ENCODE peak calls at places on chromosome 11, in four cellular contexts. One of them, this sample, is unnamed.

GRCh38 chr11:113859665-113860064 is 15.7 kb downstream of the USP28 start:
- DNase-seq in pancreas: no peak
- DNase-seq in gastrocnemius medialis: no peak
- DNase-seq in effector memory CD4-positive, alpha-beta T cell: no peak
- DNase-seq in this sample: peak; percentile 51

GRCh38 chr11:9624448-9624847 is 39.4 kb upstream of the SWAP70 start:
- DNase-seq in pancreas: no peak
- DNase-seq in gastrocnemius medialis: no peak
- DNase-seq in effector memory CD4-positive, alpha-beta T cell: no peak
- DNase-seq in this sample: no peak

GRCh38 chr11:45147017-45147728 is 734 bp downstream of the PRDM11 start:
- DNase-seq in pancreas: peak; percentile 96
- DNase-seq in gastrocnemius medialis: peak; percentile 95
- DNase-seq in effector memory CD4-positive, alpha-beta T cell: peak; percentile 86
- DNase-seq in this sample: peak; percentile 96

GRCh38 chr11:80349986-80350385 is 909.2 kb upstream of the TENM4 start:
- DNase-seq in pancreas: no peak
- DNase-seq in gastrocnemius medialis: no peak
- DNase-seq in effector memory CD4-positive, alpha-beta T cell: no peak
- DNase-seq in this sample: no peak

GRCh38 chr11:70466154-70466553 is 67.8 kb downstream of the CTTN start:
- DNase-seq in pancreas: no peak
- DNase-seq in gastrocnemius medialis: no peak
- DNase-seq in effector memory CD4-positive, alpha-beta T cell: no peak
- DNase-seq in this sample: no peak

GRCh38 chr11:131943296-131943695 is 572.9 kb downstream of the NTM start:
- DNase-seq in pancreas: peak; percentile 55
- DNase-seq in gastrocnemius medialis: no peak
- DNase-seq in effector memory CD4-positive, alpha-beta T cell: no peak
- DNase-seq in this sample: no peak

GRCh38 chr11:114366331-114367243 is 33.7 kb downstream of the C11orf71 start:
- DNase-seq in pancreas: no peak
- DNase-seq in gastrocnemius medialis: no peak
- DNase-seq in effector memory CD4-positive, alpha-beta T cell: no peak
- DNase-seq in this sample: no peak

GRCh38 chr11:96237759-96238158 is 105.2 kb downstream of the MAML2 start:
- DNase-seq in pancreas: no peak
- DNase-seq in gastrocnemius medialis: no peak
- DNase-seq in effector memory CD4-positive, alpha-beta T cell: no peak
- DNase-seq in this sample: no peak

GRCh38 chr11:19872526-19873135 is 160.0 kb downstream of the NAV2 start:
- DNase-seq in pancreas: no peak
- DNase-seq in gastrocnemius medialis: no peak
- DNase-seq in effector memory CD4-positive, alpha-beta T cell: no peak
- DNase-seq in this sample: peak; percentile 9

GRCh38 chr11:127524618-127525017 is 524.0 kb upstream of the KIRREL3 start:
- DNase-seq in pancreas: no peak
- DNase-seq in gastrocnemius medialis: no peak
- DNase-seq in effector memory CD4-positive, alpha-beta T cell: no peak
- DNase-seq in this sample: no peak

GRCh38 chr11:75267171-75267970 is 26.8 kb downstream of the TPBGL start:
- DNase-seq in pancreas: no peak
- DNase-seq in gastrocnemius medialis: peak; percentile 9
- DNase-seq in effector memory CD4-positive, alpha-beta T cell: no peak
- DNase-seq in this sample: no peak

GRCh38 chr11:107915229-107915628 is 13.0 kb upstream of the RAB39A start:
- DNase-seq in pancreas: no peak
- DNase-seq in gastrocnemius medialis: no peak
- DNase-seq in effector memory CD4-positive, alpha-beta T cell: no peak
- DNase-seq in this sample: no peak

GRCh38 chr11:110059706-110060430 is 33.3 kb upstream of the ZC3H12C start:
- DNase-seq in pancreas: no peak
- DNase-seq in gastrocnemius medialis: no peak
- DNase-seq in effector memory CD4-positive, alpha-beta T cell: no peak
- DNase-seq in this sample: no peak

GRCh38 chr11:116590844-116591575 is 181.8 kb downstream of the BUD13 start:
- DNase-seq in pancreas: no peak
- DNase-seq in gastrocnemius medialis: no peak
- DNase-seq in effector memory CD4-positive, alpha-beta T cell: no peak
- DNase-seq in this sample: no peak

GRCh38 chr11:37770145-37770544 is 1172.1 kb upstream of the RAG2 start:
- DNase-seq in pancreas: no peak
- DNase-seq in gastrocnemius medialis: no peak
- DNase-seq in effector memory CD4-positive, alpha-beta T cell: no peak
- DNase-seq in this sample: no peak

GRCh38 chr11:3890806-3891205 is 35.3 kb downstream of the STIM1 start:
- DNase-seq in pancreas: no peak
- DNase-seq in gastrocnemius medialis: no peak
- DNase-seq in effector memory CD4-positive, alpha-beta T cell: no peak
- DNase-seq in this sample: no peak

GRCh38 chr11:60274462-60274861 is 6.0 kb upstream of the MS4A4A start:
- DNase-seq in pancreas: no peak
- DNase-seq in gastrocnemius medialis: no peak
- DNase-seq in effector memory CD4-positive, alpha-beta T cell: no peak
- DNase-seq in this sample: no peak

GRCh38 chr11:47437746-47438418 is 11.1 kb downstream of the RAPSN start:
- DNase-seq in pancreas: peak; percentile 71
- DNase-seq in gastrocnemius medialis: peak; percentile 68
- DNase-seq in effector memory CD4-positive, alpha-beta T cell: no peak
- DNase-seq in this sample: no peak

GRCh38 chr11:115939726-115940421 is 435.7 kb upstream of the CADM1 start:
- DNase-seq in pancreas: no peak
- DNase-seq in gastrocnemius medialis: no peak
- DNase-seq in effector memory CD4-positive, alpha-beta T cell: no peak
- DNase-seq in this sample: no peak

GRCh38 chr11:17786824-17787525 is 52.4 kb downstream of the KCNC1 start:
- DNase-seq in pancreas: no peak
- DNase-seq in gastrocnemius medialis: no peak
- DNase-seq in effector memory CD4-positive, alpha-beta T cell: no peak
- DNase-seq in this sample: no peak

GRCh38 chr11:83611616-83612015 is 325.4 kb upstream of the CCDC90B start:
- DNase-seq in pancreas: peak; percentile 8
- DNase-seq in gastrocnemius medialis: no peak
- DNase-seq in effector memory CD4-positive, alpha-beta T cell: no peak
- DNase-seq in this sample: no peak

GRCh38 chr11:33258631-33259184 is 1.5 kb downstream of the HIPK3 start:
- DNase-seq in pancreas: no peak
- DNase-seq in gastrocnemius medialis: no peak
- DNase-seq in effector memory CD4-positive, alpha-beta T cell: no peak
- DNase-seq in this sample: no peak

GRCh38 chr11:46308632-46309419 is 31.4 kb downstream of the CREB3L1 start:
- DNase-seq in pancreas: peak; percentile 68
- DNase-seq in gastrocnemius medialis: peak; percentile 66
- DNase-seq in effector memory CD4-positive, alpha-beta T cell: peak; percentile 45
- DNase-seq in this sample: peak; percentile 89

GRCh38 chr11:120867988-120868387 is 155.9 kb upstream of the TBCEL start:
- DNase-seq in pancreas: no peak
- DNase-seq in gastrocnemius medialis: no peak
- DNase-seq in effector memory CD4-positive, alpha-beta T cell: no peak
- DNase-seq in this sample: no peak

GRCh38 chr11:125886997-125887372 is 483 bp upstream of the HYLS1 start:
- DNase-seq in pancreas: peak; percentile 34
- DNase-seq in gastrocnemius medialis: no peak
- DNase-seq in effector memory CD4-positive, alpha-beta T cell: no peak
- DNase-seq in this sample: peak; percentile 32

GRCh38 chr11:48013269-48013901 is 33.0 kb downstream of the PTPRJ start:
- DNase-seq in pancreas: no peak
- DNase-seq in gastrocnemius medialis: no peak
- DNase-seq in effector memory CD4-positive, alpha-beta T cell: peak; percentile 51
- DNase-seq in this sample: no peak

GRCh38 chr11:33861366-33861765 is 30.5 kb downstream of the LMO2 start:
- DNase-seq in pancreas: no peak
- DNase-seq in gastrocnemius medialis: no peak
- DNase-seq in effector memory CD4-positive, alpha-beta T cell: no peak
- DNase-seq in this sample: no peak

GRCh38 chr11:78905756-78906155 is 331.1 kb upstream of the NARS2 start:
- DNase-seq in pancreas: no peak
- DNase-seq in gastrocnemius medialis: peak; percentile 14
- DNase-seq in effector memory CD4-positive, alpha-beta T cell: no peak
- DNase-seq in this sample: no peak

GRCh38 chr11:126282742-126283591 is at the start of gene TIRAP:
- DNase-seq in pancreas: peak; percentile 77
- DNase-seq in gastrocnemius medialis: peak; percentile 59
- DNase-seq in effector memory CD4-positive, alpha-beta T cell: peak; percentile 50
- DNase-seq in this sample: no peak

GRCh38 chr11:10351768-10352641 is 47.1 kb downstream of the ADM start:
- DNase-seq in pancreas: peak; percentile 53
- DNase-seq in gastrocnemius medialis: peak; percentile 50
- DNase-seq in effector memory CD4-positive, alpha-beta T cell: no peak
- DNase-seq in this sample: peak; percentile 94

GRCh38 chr11:16382638-16383380 is 26.5 kb upstream of the SOX6 start:
- DNase-seq in pancreas: no peak
- DNase-seq in gastrocnemius medialis: no peak
- DNase-seq in effector memory CD4-positive, alpha-beta T cell: no peak
- DNase-seq in this sample: no peak

GRCh38 chr11:82862379-82862778 is 37.9 kb downstream of the PRCP start:
- DNase-seq in pancreas: no peak
- DNase-seq in gastrocnemius medialis: no peak
- DNase-seq in effector memory CD4-positive, alpha-beta T cell: no peak
- DNase-seq in this sample: no peak

GRCh38 chr11:35163707-35164496 is 24.9 kb downstream of the CD44 start:
- DNase-seq in pancreas: no peak
- DNase-seq in gastrocnemius medialis: no peak
- DNase-seq in effector memory CD4-positive, alpha-beta T cell: peak; percentile 27
- DNase-seq in this sample: no peak

GRCh38 chr11:27296406-27296994 is 66.5 kb downstream of the CCDC34 start:
- DNase-seq in pancreas: no peak
- DNase-seq in gastrocnemius medialis: no peak
- DNase-seq in effector memory CD4-positive, alpha-beta T cell: no peak
- DNase-seq in this sample: peak; percentile 33

GRCh38 chr11:6443269-6444003 is 2.6 kb upstream of the HPX start:
- DNase-seq in pancreas: peak; percentile 43
- DNase-seq in gastrocnemius medialis: peak; percentile 33
- DNase-seq in effector memory CD4-positive, alpha-beta T cell: peak; percentile 36
- DNase-seq in this sample: peak; percentile 46

GRCh38 chr11:45062974-45063635 is 83.3 kb upstream of the PRDM11 start:
- DNase-seq in pancreas: no peak
- DNase-seq in gastrocnemius medialis: no peak
- DNase-seq in effector memory CD4-positive, alpha-beta T cell: no peak
- DNase-seq in this sample: no peak

GRCh38 chr11:20599424-20600346 is at the start of gene SLC6A5:
- DNase-seq in pancreas: peak; percentile 49
- DNase-seq in gastrocnemius medialis: no peak
- DNase-seq in effector memory CD4-positive, alpha-beta T cell: no peak
- DNase-seq in this sample: peak; percentile 57

GRCh38 chr11:72120930-72121329 is 8.4 kb upstream of the ANAPC15 start:
- DNase-seq in pancreas: no peak
- DNase-seq in gastrocnemius medialis: no peak
- DNase-seq in effector memory CD4-positive, alpha-beta T cell: no peak
- DNase-seq in this sample: no peak
- H3K27me3 ChIP-seq in pancreas: no peaks in the 10 kb centered on the region
- H3K27me3 ChIP-seq in gastrocnemius medialis: no peaks in the 10 kb centered on the region
- H3K27me3 ChIP-seq in effector memory CD4-positive, alpha-beta T cell: peaks cover 3% of the 10 kb centered on the region
- H3K27me3 ChIP-seq in this sample: no peaks in the 10 kb centered on the region

GRCh38 chr11:61536676-61537270 is 28.2 kb downstream of the LRRC10B start:
- DNase-seq in pancreas: no peak
- DNase-seq in gastrocnemius medialis: no peak
- DNase-seq in effector memory CD4-positive, alpha-beta T cell: no peak
- DNase-seq in this sample: no peak
- H3K27me3 ChIP-seq in pancreas: no peaks in the 10 kb centered on the region
- H3K27me3 ChIP-seq in gastrocnemius medialis: no peaks in the 10 kb centered on the region
- H3K27me3 ChIP-seq in effector memory CD4-positive, alpha-beta T cell: peaks cover 4% of the 10 kb centered on the region
- H3K27me3 ChIP-seq in this sample: no peaks in the 10 kb centered on the region

GRCh38 chr11:1036931-1037330 is 413 bp upstream of the MUC6 start:
- DNase-seq in pancreas: no peak
- DNase-seq in gastrocnemius medialis: no peak
- DNase-seq in effector memory CD4-positive, alpha-beta T cell: no peak
- DNase-seq in this sample: no peak

GRCh38 chr11:1038921-1039320 is 2.4 kb upstream of the MUC6 start:
- DNase-seq in pancreas: peak; percentile 17
- DNase-seq in gastrocnemius medialis: no peak
- DNase-seq in effector memory CD4-positive, alpha-beta T cell: no peak
- DNase-seq in this sample: no peak

GRCh38 chr11:1038361-1038760 is 1.8 kb upstream of the MUC6 start:
- DNase-seq in pancreas: peak; percentile 22
- DNase-seq in gastrocnemius medialis: no peak
- DNase-seq in effector memory CD4-positive, alpha-beta T cell: no peak
- DNase-seq in this sample: no peak

GRCh38 chr11:1036303-1036923 is at the start of gene MUC6:
- DNase-seq in pancreas: peak; percentile 72
- DNase-seq in gastrocnemius medialis: no peak
- DNase-seq in effector memory CD4-positive, alpha-beta T cell: no peak
- DNase-seq in this sample: no peak

DNA sequence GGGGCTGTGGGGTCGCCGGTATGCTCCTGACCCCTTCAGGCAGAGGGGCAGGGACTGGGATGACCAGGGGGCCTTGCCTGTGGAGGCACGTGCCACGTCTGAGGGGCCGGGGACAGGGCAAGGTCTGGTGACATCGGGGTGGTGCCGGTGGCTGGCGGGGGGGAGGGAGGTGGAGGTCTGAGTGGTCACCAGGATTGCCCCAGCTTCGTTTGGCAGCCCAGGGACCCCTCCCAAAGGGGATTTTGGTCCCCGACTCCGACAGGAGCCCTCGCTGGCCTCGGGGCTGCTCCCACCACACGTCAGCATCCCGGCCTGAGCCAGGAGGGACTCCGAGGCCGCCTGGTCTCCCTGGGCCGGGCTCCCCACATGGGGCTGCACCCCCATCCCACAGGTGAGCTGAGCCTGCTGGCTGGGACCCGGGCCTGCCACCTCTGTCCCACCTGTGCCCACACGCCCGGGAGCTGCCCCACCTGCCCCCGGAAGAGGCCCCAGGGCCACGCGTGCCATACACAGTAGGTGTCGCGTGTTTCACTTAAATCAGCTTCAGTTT is 1.1 kb upstream of the MUC6 start:
- DNase-seq in pancreas: peak; percentile 38
- DNase-seq in gastrocnemius medialis: no peak
- DNase-seq in effector memory CD4-positive, alpha-beta T cell: no peak
- DNase-seq in this sample: no peak
- H3K27me3 ChIP-seq in pancreas: no peaks in the 10 kb centered on the region
- H3K27me3 ChIP-seq in gastrocnemius medialis: peaks cover 19% of the 10 kb centered on the region
- H3K27me3 ChIP-seq in effector memory CD4-positive, alpha-beta T cell: no peaks in the 10 kb centered on the region
- H3K27me3 ChIP-seq in this sample: no peaks in the 10 kb centered on the region

GRCh38 chr11:63012450-63013238 is 3.0 kb downstream of the SLC22A8 start:
- DNase-seq in pancreas: no peak
- DNase-seq in gastrocnemius medialis: no peak
- DNase-seq in effector memory CD4-positive, alpha-beta T cell: no peak
- DNase-seq in this sample: no peak
- H3K27me3 ChIP-seq in pancreas: no peaks in the 10 kb centered on the region
- H3K27me3 ChIP-seq in gastrocnemius medialis: no peaks in the 10 kb centered on the region
- H3K27me3 ChIP-seq in effector memory CD4-positive, alpha-beta T cell: no peaks in the 10 kb centered on the region
- H3K27me3 ChIP-seq in this sample: no peaks in the 10 kb centered on the region

GRCh38 chr11:69157822-69158231 is 2.1 kb downstream of the SMIM38 start:
- DNase-seq in pancreas: no peak
- DNase-seq in gastrocnemius medialis: no peak
- DNase-seq in effector memory CD4-positive, alpha-beta T cell: no peak
- DNase-seq in this sample: no peak

GRCh38 chr11:69155302-69156198 is at the start of gene SMIM38:
- DNase-seq in pancreas: no peak
- DNase-seq in gastrocnemius medialis: no peak
- DNase-seq in effector memory CD4-positive, alpha-beta T cell: no peak
- DNase-seq in this sample: no peak

GRCh38 chr11:69156218-69156639 is 494 bp downstream of the SMIM38 start:
- DNase-seq in pancreas: no peak
- DNase-seq in gastrocnemius medialis: no peak
- DNase-seq in effector memory CD4-positive, alpha-beta T cell: no peak
- DNase-seq in this sample: no peak

GRCh38 chr11:69157156-69157821 is 1.6 kb downstream of the SMIM38 start:
- DNase-seq in pancreas: peak; percentile 66
- DNase-seq in gastrocnemius medialis: no peak
- DNase-seq in effector memory CD4-positive, alpha-beta T cell: no peak
- DNase-seq in this sample: no peak

GRCh38 chr11:69156673-69157155 is 979 bp downstream of the SMIM38 start:
- DNase-seq in pancreas: no peak
- DNase-seq in gastrocnemius medialis: no peak
- DNase-seq in effector memory CD4-positive, alpha-beta T cell: no peak
- DNase-seq in this sample: no peak
- H3K27me3 ChIP-seq in pancreas: no peaks in the 10 kb centered on the region
- H3K27me3 ChIP-seq in gastrocnemius medialis: no peaks in the 10 kb centered on the region
- H3K27me3 ChIP-seq in effector memory CD4-positive, alpha-beta T cell: no peaks in the 10 kb centered on the region
- H3K27me3 ChIP-seq in this sample: no peaks in the 10 kb centered on the region

This sample was measured in NT2/D1.